ENCODE peak calls at places on chromosomes 16 and 17, in seven cellular contexts. S, Y, Q, T, W, J and M are unnamed samples.

GRCh38 chr17:62663304-62663703 is 35.8 kb downstream of the MRC2 start:
- DNase-seq in S (no peak), Y (no peak), Q (no peak), T (no peak), W (no peak), J (no peak), M (no peak)

GRCh38 chr17:81200695-81201580 is 21.8 kb downstream of the CEP131 start:
- DNase-seq in S (peak), Y (peak), Q (peak), T (peak), W (peak), J (peak), M (peak)

GRCh38 chr17:61656721-61657217 is 65.8 kb upstream of the NACA2 start:
- DNase-seq in S (no peak), Y (no peak), Q (no peak), T (no peak), W (no peak), J (no peak), M (no peak)

GRCh38 chr17:45241315-45242011 is 19.8 kb downstream of the FMNL1 start:
- DNase-seq in S (no peak), Y (peak), Q (no peak), T (peak), W (peak), J (no peak), M (no peak)

GRCh38 chr17:76585048-76585648 is 512 bp downstream of the ST6GALNAC2 start:
- DNase-seq in S (no peak), Y (no peak), Q (no peak), T (no peak), W (peak), J (no peak), M (no peak)

GRCh38 chr16:27379919-27380318 is 22.1 kb upstream of the IL21R start:
- DNase-seq in S (no peak), Y (no peak), Q (no peak), T (no peak), W (no peak), J (no peak), M (no peak)

GRCh38 chr16:88287219-88287618 is 95.5 kb upstream of the ZNF469 start:
- DNase-seq in S (no peak), Y (no peak), Q (no peak), T (peak), W (no peak), J (peak), M (no peak)

GRCh38 chr16:27233731-27234130 is 30.4 kb downstream of the KDM8 start:
- DNase-seq in S (no peak), Y (no peak), Q (no peak), T (no peak), W (no peak), J (no peak), M (no peak)

GRCh38 chr16:17467923-17468540 is 2.7 kb downstream of the XYLT1 start:
- DNase-seq in S (no peak), Y (peak), Q (no peak), T (peak), W (peak), J (peak), M (peak)

GRCh38 chr17:1149869-1150268 is 29.9 kb downstream of the ABR start:
- DNase-seq in S (no peak), Y (no peak), Q (no peak), T (no peak), W (no peak), J (no peak), M (no peak)

GRCh38 chr16:78286076-78286475 is 186.6 kb downstream of the WWOX start:
- DNase-seq in S (no peak), Y (peak), Q (no peak), T (no peak), W (no peak), J (no peak), M (no peak)